ENCODE peak calls at places on chromosomes 5 and 9, in four cellular contexts. O is breast epithelium, M is AG04449, S is stomach. G is an unnamed sample.

GRCh38 chr5:134813827-134814226 is 31.9 kb upstream of the C5orf24 start:
- DNase-seq in M (no peak), S (no peak), O (no peak), G (no peak)

GRCh38 chr9:115733318-115733717 is 420.3 kb upstream of the PAPPA start:
- DNase-seq in S (no peak), O (no peak), M (no peak), G (no peak)

GRCh38 chr9:135105211-135105745 is 17.8 kb downstream of the OLFM1 start:
- DNase-seq in O (no peak), S (no peak), M (no peak), G (peak)

GRCh38 chr5:108149369-108149768 is 232.5 kb downstream of the FBXL17 start:
- DNase-seq in O (no peak), S (no peak), M (no peak), G (no peak)

GRCh38 chr5:6574537-6574936 is 58.3 kb downstream of the NSUN2 start:
- DNase-seq in S (no peak), O (no peak), M (no peak), G (no peak)

GRCh38 chr9:2465921-2466460 is 155.6 kb upstream of the VLDLR start:
- DNase-seq in M (no peak), S (no peak), O (no peak), G (peak)

GRCh38 chr5:139458580-139459407 is 3.7 kb downstream of the ECSCR start:
- DNase-seq in O (no peak), S (peak), M (peak), G (no peak)

GRCh38 chr5:122258241-122258640 is 53.8 kb upstream of the SNCAIP start:
- DNase-seq in S (no peak), O (no peak), M (no peak), G (no peak)

GRCh38 chr9:116377179-116377790 is 223.7 kb downstream of the PAPPA start:
- DNase-seq in M (no peak), S (no peak), O (no peak), G (no peak)

DNA sequence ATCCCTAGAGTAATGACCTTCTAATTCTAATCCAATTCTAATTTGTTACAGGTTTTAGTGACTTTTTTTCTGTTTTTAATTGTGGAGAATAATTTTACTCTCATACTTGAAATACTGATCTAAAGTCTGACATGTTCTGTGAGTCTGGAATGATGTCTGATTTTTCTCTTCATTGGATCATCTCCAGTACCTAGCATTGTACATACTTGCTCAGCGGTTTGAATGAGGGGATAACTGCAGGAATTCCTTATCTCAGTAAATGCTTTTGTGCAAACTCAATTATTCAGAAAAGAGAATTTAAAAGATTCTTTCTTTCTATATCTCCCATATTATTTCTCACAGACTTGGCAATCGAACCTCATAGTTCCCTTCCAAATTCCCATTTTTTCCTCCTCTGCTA is 397.9 kb upstream of the SGCD start:
- DNase-seq in O (no peak), S (no peak), M (no peak), G (no peak)
- TF ChIP-seq CTCF in O (no peak), S (no peak), M (no peak), G (no peak)

GRCh38 chr5:38023799-38024198 is 184.0 kb upstream of the GDNF start:
- DNase-seq in O (no peak), S (no peak), M (no peak), G (no peak)
- TF ChIP-seq CTCF in O (no peak), S (no peak), M (no peak), G (no peak)

GRCh38 chr9:37752646-37753488 is 738 bp upstream of the TRMT10B start:
- DNase-seq in O (no peak), M (no peak), S (no peak), G (no peak)

GRCh38 chr9:37749129-37749528 is 4.5 kb upstream of the TRMT10B start:
- DNase-seq in O (no peak), S (no peak), M (no peak), G (no peak)

GRCh38 chr9:37751186-37751585 is 2.4 kb upstream of the TRMT10B start:
- DNase-seq in S (no peak), O (no peak), M (no peak), G (no peak)

GRCh38 chr9:37758747-37759146 is 5.1 kb downstream of the TRMT10B start:
- DNase-seq in O (no peak), M (no peak), S (no peak), G (no peak)

DNA sequence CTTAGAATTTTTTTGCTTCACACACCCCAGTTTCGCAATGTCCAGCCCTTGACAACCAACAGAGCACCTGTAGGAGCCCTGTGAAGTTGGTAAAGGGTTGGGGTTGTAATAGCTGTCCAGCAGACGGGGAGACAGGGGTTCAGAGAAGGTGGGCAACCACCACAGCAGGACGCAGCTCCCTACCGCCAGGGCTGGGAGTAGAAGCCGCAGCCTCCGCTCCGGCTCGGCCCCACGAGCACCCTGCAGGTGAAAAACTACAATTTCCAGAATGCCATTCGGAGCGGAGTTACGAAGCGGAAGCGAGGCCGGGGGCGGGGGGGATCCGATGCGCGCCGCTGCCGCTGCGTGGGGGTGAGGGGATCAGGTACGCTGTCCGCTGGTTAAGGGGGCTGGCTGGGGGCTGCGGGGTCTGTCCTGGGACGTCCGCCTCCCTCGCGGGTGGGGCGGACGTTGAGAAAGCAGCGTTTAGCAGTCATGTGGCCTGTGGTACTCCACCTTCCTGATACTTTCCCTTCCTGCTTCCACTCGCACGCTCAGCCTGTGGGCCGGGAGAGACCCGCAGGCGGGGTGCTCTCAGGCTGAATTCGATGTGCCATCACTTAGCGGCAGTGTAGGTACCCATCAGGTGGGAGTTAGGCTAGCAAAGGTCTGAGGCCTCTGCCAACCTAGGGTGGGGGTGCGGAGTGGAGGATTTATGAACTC is at the start of gene TRMT10B:
- DNase-seq in O (no peak), M (no peak), S (peak), G (peak)
- TF ChIP-seq CTCF in O (no peak), M (no peak), S (no peak), G (no peak)

GRCh38 chr5:75931175-75931574 is 152.0 kb upstream of the SV2C start:
- DNase-seq in O (no peak), S (no peak), M (no peak), G (no peak)
- TF ChIP-seq CTCF in O (no peak), S (no peak), M (no peak), G (no peak)

GRCh38 chr5:100709771-100710170 is 174.6 kb downstream of the FAM174A start:
- DNase-seq in S (no peak), O (no peak), M (no peak), G (no peak)

GRCh38 chr5:100706796-100707195 is 171.6 kb downstream of the FAM174A start:
- DNase-seq in S (no peak), M (no peak), O (no peak), G (no peak)

DNA sequence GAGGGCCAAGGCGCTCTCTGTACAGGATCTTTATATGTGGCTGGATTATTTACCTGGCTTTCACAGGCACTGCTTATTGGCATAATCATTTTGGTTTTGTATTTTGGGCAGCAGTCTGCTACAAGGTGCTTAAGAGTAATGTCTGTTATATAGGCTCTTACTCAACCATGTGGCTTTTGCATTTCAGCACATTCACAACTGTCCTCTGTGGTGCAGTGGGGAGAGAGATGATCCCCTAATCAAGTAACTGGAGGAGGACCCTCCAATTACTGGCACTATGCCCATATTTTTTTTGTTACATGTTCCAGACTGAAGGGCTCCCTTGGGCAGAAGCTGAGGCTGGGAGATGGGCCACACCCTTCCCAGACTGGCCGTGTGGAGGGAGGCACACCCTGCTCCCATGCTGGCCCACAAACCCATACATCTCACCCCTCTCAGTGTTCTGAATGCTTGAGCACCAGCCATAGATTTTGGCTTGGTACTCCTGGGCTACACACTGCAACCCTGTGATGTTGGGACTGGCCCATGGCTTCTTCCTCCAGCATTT is 173.5 kb downstream of the FAM174A start:
- DNase-seq in O (no peak), M (no peak), S (no peak), G (no peak)
- TF ChIP-seq CTCF in O (no peak), M (no peak), S (no peak), G (no peak)